ENCODE peak calls at places on chromosomes 7 and 10, in five cellular contexts. One of them, this sample, is unnamed.

GRCh38 chr10:93600861-93601773 is at the start of gene RBP4:
- DNase-seq in H9: peak; percentile 33
- DNase-seq in neuronal stem cell: no peak
- DNase-seq in trophoblast cell: no peak
- DNase-seq in mesenchymal stem cell: peak; percentile 37
- DNase-seq in this sample: peak; percentile 56

GRCh38 chr7:10720042-10720441 is 253.6 kb upstream of the PHF14 start:
- DNase-seq in H9: no peak
- DNase-seq in neuronal stem cell: no peak
- DNase-seq in trophoblast cell: no peak
- DNase-seq in mesenchymal stem cell: no peak
- DNase-seq in this sample: no peak

GRCh38 chr10:132434405-132435005 is 37.5 kb downstream of the PWWP2B start:
- DNase-seq in H9: no peak
- DNase-seq in neuronal stem cell: no peak
- DNase-seq in trophoblast cell: peak; percentile 38
- DNase-seq in mesenchymal stem cell: no peak
- DNase-seq in this sample: no peak

GRCh38 chr7:40784176-40784575 is 649.4 kb downstream of the SUGCT start:
- DNase-seq in H9: no peak
- DNase-seq in neuronal stem cell: no peak
- DNase-seq in trophoblast cell: no peak
- DNase-seq in mesenchymal stem cell: peak; percentile 37
- DNase-seq in this sample: no peak

GRCh38 chr10:24575462-24576002 is 148.2 kb downstream of the ARHGAP21 start:
- DNase-seq in H9: no peak
- DNase-seq in neuronal stem cell: no peak
- DNase-seq in trophoblast cell: peak; percentile 13
- DNase-seq in mesenchymal stem cell: no peak
- DNase-seq in this sample: no peak

GRCh38 chr7:136726460-136726859 is 142.0 kb upstream of the CHRM2 start:
- DNase-seq in H9: no peak
- DNase-seq in neuronal stem cell: no peak
- DNase-seq in trophoblast cell: no peak
- DNase-seq in mesenchymal stem cell: no peak
- DNase-seq in this sample: no peak

GRCh38 chr7:85823379-85823778 is 636.5 kb upstream of the SEMA3D start:
- DNase-seq in H9: no peak
- DNase-seq in neuronal stem cell: no peak
- DNase-seq in trophoblast cell: no peak
- DNase-seq in mesenchymal stem cell: no peak
- DNase-seq in this sample: no peak

GRCh38 chr7:132485600-132486594 is 90.4 kb downstream of the PLXNA4 start:
- DNase-seq in H9: no peak
- DNase-seq in neuronal stem cell: no peak
- DNase-seq in trophoblast cell: no peak
- DNase-seq in mesenchymal stem cell: no peak
- DNase-seq in this sample: no peak

GRCh38 chr7:83749495-83749894 is 100.6 kb upstream of the SEMA3E start:
- DNase-seq in H9: no peak
- DNase-seq in neuronal stem cell: no peak
- DNase-seq in trophoblast cell: no peak
- DNase-seq in mesenchymal stem cell: no peak
- DNase-seq in this sample: no peak

GRCh38 chr7:76011437-76011836 is 17.0 kb upstream of the TMEM120A start:
- DNase-seq in H9: no peak
- DNase-seq in neuronal stem cell: no peak
- DNase-seq in trophoblast cell: peak; percentile 31
- DNase-seq in mesenchymal stem cell: peak; percentile 92
- DNase-seq in this sample: no peak

GRCh38 chr7:157652161-157652953 is 315.6 kb downstream of the DNAJB6 start:
- DNase-seq in H9: no peak
- DNase-seq in neuronal stem cell: no peak
- DNase-seq in trophoblast cell: no peak
- DNase-seq in mesenchymal stem cell: no peak
- DNase-seq in this sample: no peak

DNA sequence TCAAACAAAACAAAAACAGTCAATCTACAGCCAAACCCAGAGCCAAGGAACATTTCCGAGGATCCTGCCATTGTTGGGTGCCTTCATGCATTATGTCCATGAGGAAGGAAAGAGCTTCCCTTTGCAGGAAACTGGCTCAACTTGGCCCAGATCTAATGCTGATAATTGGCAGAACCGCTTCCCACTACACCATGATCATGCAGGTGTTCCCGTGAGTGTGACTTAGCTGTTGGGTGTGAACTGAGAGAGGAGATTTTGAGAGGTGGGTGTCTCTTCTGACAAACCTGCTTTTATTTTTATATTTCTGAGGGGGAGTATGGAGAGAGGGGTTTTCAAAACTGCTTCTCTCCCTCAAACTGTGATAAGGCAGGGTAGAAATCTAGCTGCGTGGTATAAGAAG is 14.6 kb downstream of the SAP25 start:
- DNase-seq in H9: no peak
- DNase-seq in neuronal stem cell: no peak
- DNase-seq in trophoblast cell: no peak
- DNase-seq in mesenchymal stem cell: no peak
- DNase-seq in this sample: no peak
- H2BK12ac ChIP-seq in H9: no peak overlapping the region
- H2BK12ac ChIP-seq in neuronal stem cell: no peak overlapping the region
- H2BK12ac ChIP-seq in trophoblast cell: no peak overlapping the region
- H2BK12ac ChIP-seq in mesenchymal stem cell: no peak overlapping the region
- H2BK12ac ChIP-seq in this sample: no peak overlapping the region

GRCh38 chr10:28120043-28120749 is 121.3 kb upstream of the ODAD2 start:
- DNase-seq in H9: no peak
- DNase-seq in neuronal stem cell: no peak
- DNase-seq in trophoblast cell: no peak
- DNase-seq in mesenchymal stem cell: no peak
- DNase-seq in this sample: no peak

GRCh38 chr10:28113202-28113601 is 114.3 kb upstream of the ODAD2 start:
- DNase-seq in H9: no peak
- DNase-seq in neuronal stem cell: no peak
- DNase-seq in trophoblast cell: no peak
- DNase-seq in mesenchymal stem cell: no peak
- DNase-seq in this sample: no peak

GRCh38 chr10:28120795-28121194 is 121.9 kb upstream of the ODAD2 start:
- DNase-seq in H9: no peak
- DNase-seq in neuronal stem cell: no peak
- DNase-seq in trophoblast cell: no peak
- DNase-seq in mesenchymal stem cell: no peak
- DNase-seq in this sample: no peak

GRCh38 chr10:28118985-28119628 is 120.2 kb upstream of the ODAD2 start:
- DNase-seq in H9: no peak
- DNase-seq in neuronal stem cell: no peak
- DNase-seq in trophoblast cell: no peak
- DNase-seq in mesenchymal stem cell: no peak
- DNase-seq in this sample: no peak
- H2BK12ac ChIP-seq in H9: no peak overlapping the region
- H2BK12ac ChIP-seq in neuronal stem cell: no peak overlapping the region
- H2BK12ac ChIP-seq in trophoblast cell: no peak overlapping the region
- H2BK12ac ChIP-seq in mesenchymal stem cell: no peak overlapping the region
- H2BK12ac ChIP-seq in this sample: no peak overlapping the region

DNA sequence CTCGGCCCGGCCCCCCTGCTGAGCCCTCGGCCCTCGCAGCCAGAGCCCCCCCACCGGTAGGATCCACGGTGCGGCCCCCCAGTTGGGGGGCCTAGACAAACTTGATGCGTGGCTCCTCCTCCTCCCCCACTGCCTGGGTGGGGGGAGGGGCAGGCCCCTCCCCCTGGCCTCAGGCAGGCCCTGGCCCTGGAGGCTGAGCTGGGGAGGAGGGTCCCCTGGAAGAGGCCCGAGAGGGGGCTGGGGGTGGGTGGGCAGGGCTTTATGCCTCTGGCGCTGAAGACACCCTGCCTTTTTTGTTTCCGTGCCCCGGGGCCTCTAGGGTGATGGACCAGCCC is 3.7 kb downstream of the VPS37D start:
- DNase-seq in H9: no peak
- DNase-seq in neuronal stem cell: no peak
- DNase-seq in trophoblast cell: no peak
- DNase-seq in mesenchymal stem cell: no peak
- DNase-seq in this sample: no peak
- H2BK12ac ChIP-seq in H9: no peak overlapping the region
- H2BK12ac ChIP-seq in neuronal stem cell: no peak overlapping the region
- H2BK12ac ChIP-seq in trophoblast cell: no peak overlapping the region
- H2BK12ac ChIP-seq in mesenchymal stem cell: no peak overlapping the region
- H2BK12ac ChIP-seq in this sample: no peak overlapping the region

GRCh38 chr7:35528381-35528977 is 166.5 kb downstream of the HERPUD2 start:
- DNase-seq in H9: no peak
- DNase-seq in neuronal stem cell: no peak
- DNase-seq in trophoblast cell: no peak
- DNase-seq in mesenchymal stem cell: no peak
- DNase-seq in this sample: no peak
- H2BK12ac ChIP-seq in H9: no peak overlapping the region
- H2BK12ac ChIP-seq in neuronal stem cell: no peak overlapping the region
- H2BK12ac ChIP-seq in trophoblast cell: no peak overlapping the region
- H2BK12ac ChIP-seq in mesenchymal stem cell: no peak overlapping the region
- H2BK12ac ChIP-seq in this sample: no peak overlapping the region

GRCh38 chr10:72858103-72858502 is 35.4 kb upstream of the OIT3 start:
- DNase-seq in H9: no peak
- DNase-seq in neuronal stem cell: no peak
- DNase-seq in trophoblast cell: no peak
- DNase-seq in mesenchymal stem cell: no peak
- DNase-seq in this sample: no peak

GRCh38 chr10:72862957-72863356 is 30.6 kb upstream of the OIT3 start:
- DNase-seq in H9: no peak
- DNase-seq in neuronal stem cell: no peak
- DNase-seq in trophoblast cell: no peak
- DNase-seq in mesenchymal stem cell: no peak
- DNase-seq in this sample: no peak
- H2BK12ac ChIP-seq in H9: no peak overlapping the region
- H2BK12ac ChIP-seq in neuronal stem cell: no peak overlapping the region
- H2BK12ac ChIP-seq in trophoblast cell: no peak overlapping the region
- H2BK12ac ChIP-seq in mesenchymal stem cell: no peak overlapping the region
- H2BK12ac ChIP-seq in this sample: no peak overlapping the region

DNA sequence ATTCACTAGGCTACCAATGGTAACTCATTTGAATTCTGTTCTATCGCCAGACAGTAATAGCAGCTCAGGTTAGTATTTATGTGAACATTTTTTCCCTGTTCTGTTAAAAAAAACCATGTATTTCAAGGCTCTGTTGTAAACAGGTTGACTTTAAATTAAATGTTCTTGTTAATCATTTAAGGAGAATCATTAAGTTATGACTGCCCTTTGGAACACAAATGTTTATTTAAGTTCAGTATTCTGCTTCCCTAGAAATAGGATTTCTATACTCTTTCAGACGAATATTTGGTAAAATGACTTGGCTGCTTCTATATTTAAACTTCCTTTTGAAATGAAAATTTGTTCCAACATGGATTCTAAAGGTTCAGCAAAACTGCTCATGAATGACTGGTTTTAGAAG is 13.1 kb upstream of the CROT start:
- DNase-seq in H9: no peak
- DNase-seq in neuronal stem cell: no peak
- DNase-seq in trophoblast cell: no peak
- DNase-seq in mesenchymal stem cell: no peak
- DNase-seq in this sample: no peak
- H2BK12ac ChIP-seq in H9: no peak overlapping the region
- H2BK12ac ChIP-seq in neuronal stem cell: no peak overlapping the region
- H2BK12ac ChIP-seq in trophoblast cell: no peak overlapping the region
- H2BK12ac ChIP-seq in mesenchymal stem cell: no peak overlapping the region
- H2BK12ac ChIP-seq in this sample: no peak overlapping the region

This sample was measured in H1.